ENCODE peak calls at places on chromosomes 2 and 18, in five cellular contexts. One of them, this sample, is unnamed. For H3K4me1, the result is how much of the 10 kb centered on the place peaks cover.

GRCh38 chr2:27003857-27004256 is 28.9 kb upstream of the TMEM214 start:
- DNase-seq in hepatocyte: no peak
- DNase-seq in GM12878: no peak
- DNase-seq in PC-3: peak
- DNase-seq in adrenal gland: no peak
- DNase-seq in this sample: no peak

GRCh38 chr2:14524803-14525080 is 107.8 kb upstream of the LRATD1 start:
- DNase-seq in hepatocyte: no peak
- DNase-seq in GM12878: no peak
- DNase-seq in PC-3: peak
- DNase-seq in adrenal gland: no peak
- DNase-seq in this sample: no peak

GRCh38 chr2:178641498-178641897 is 161.2 kb downstream of the PLEKHA3 start:
- DNase-seq in hepatocyte: no peak
- DNase-seq in GM12878: no peak
- DNase-seq in PC-3: no peak
- DNase-seq in adrenal gland: no peak
- DNase-seq in this sample: no peak

GRCh38 chr2:75604479-75604878 is 42.1 kb upstream of the MRPL19 start:
- DNase-seq in hepatocyte: no peak
- DNase-seq in GM12878: no peak
- DNase-seq in PC-3: peak
- DNase-seq in adrenal gland: no peak
- DNase-seq in this sample: peak

GRCh38 chr2:200469708-200470600 is 39.9 kb downstream of the KCTD18 start:
- DNase-seq in hepatocyte: no peak
- DNase-seq in GM12878: no peak
- DNase-seq in PC-3: no peak
- DNase-seq in adrenal gland: no peak
- DNase-seq in this sample: no peak

GRCh38 chr2:180790891-180791290 is 189.5 kb upstream of the UBE2E3 start:
- DNase-seq in hepatocyte: no peak
- DNase-seq in GM12878: no peak
- DNase-seq in PC-3: no peak
- DNase-seq in adrenal gland: no peak
- DNase-seq in this sample: no peak

GRCh38 chr2:217799553-217800432 is 203.0 kb downstream of the TNS1 start:
- DNase-seq in hepatocyte: no peak
- DNase-seq in GM12878: no peak
- DNase-seq in PC-3: no peak
- DNase-seq in adrenal gland: peak
- DNase-seq in this sample: no peak

GRCh38 chr2:122055541-122055940 is 300.1 kb downstream of the TSN start:
- DNase-seq in hepatocyte: no peak
- DNase-seq in GM12878: no peak
- DNase-seq in PC-3: no peak
- DNase-seq in adrenal gland: no peak
- DNase-seq in this sample: no peak

GRCh38 chr2:224221455-224221913 is 180.4 kb downstream of the FAM124B start:
- DNase-seq in hepatocyte: peak
- DNase-seq in GM12878: no peak
- DNase-seq in PC-3: peak
- DNase-seq in adrenal gland: no peak
- DNase-seq in this sample: peak

GRCh38 chr2:128781166-128781887 is 462.7 kb upstream of the HS6ST1 start:
- DNase-seq in hepatocyte: no peak
- DNase-seq in GM12878: no peak
- DNase-seq in PC-3: no peak
- DNase-seq in adrenal gland: no peak
- DNase-seq in this sample: no peak

GRCh38 chr2:159070235-159070634 is 101.8 kb downstream of the TANC1 start:
- DNase-seq in hepatocyte: no peak
- DNase-seq in GM12878: no peak
- DNase-seq in PC-3: no peak
- DNase-seq in adrenal gland: no peak
- DNase-seq in this sample: no peak

GRCh38 chr2:54176577-54176976 is 61.2 kb downstream of the ACYP2 start:
- DNase-seq in hepatocyte: peak
- DNase-seq in GM12878: no peak
- DNase-seq in PC-3: peak
- DNase-seq in adrenal gland: no peak
- DNase-seq in this sample: no peak

GRCh38 chr2:28406276-28407096 is 13.8 kb downstream of the FOSL2 start:
- DNase-seq in hepatocyte: no peak
- DNase-seq in GM12878: no peak
- DNase-seq in PC-3: no peak
- DNase-seq in adrenal gland: no peak
- DNase-seq in this sample: peak

GRCh38 chr2:86769838-86770237 is 20.9 kb downstream of the CD8A start:
- DNase-seq in hepatocyte: no peak
- DNase-seq in GM12878: no peak
- DNase-seq in PC-3: no peak
- DNase-seq in adrenal gland: no peak
- DNase-seq in this sample: no peak

GRCh38 chr2:147782521-147782920 is 62.3 kb upstream of the ACVR2A start:
- DNase-seq in hepatocyte: no peak
- DNase-seq in GM12878: no peak
- DNase-seq in PC-3: peak
- DNase-seq in adrenal gland: no peak
- DNase-seq in this sample: no peak

GRCh38 chr18:49464718-49465598 is 4.5 kb upstream of the DYM start:
- DNase-seq in hepatocyte: no peak
- DNase-seq in GM12878: no peak
- DNase-seq in PC-3: no peak
- DNase-seq in adrenal gland: no peak
- DNase-seq in this sample: no peak
- H3K27ac ChIP-seq in hepatocyte: no peak
- H3K27ac ChIP-seq in GM12878: no peak
- H3K27ac ChIP-seq in PC-3: no peak
- H3K27ac ChIP-seq in adrenal gland: no peak
- H3K27ac ChIP-seq in this sample: no peak

GRCh38 chr18:25457636-25458035 is 105.7 kb upstream of the ZNF521 start:
- DNase-seq in hepatocyte: no peak
- DNase-seq in GM12878: no peak
- DNase-seq in PC-3: peak
- DNase-seq in adrenal gland: no peak
- DNase-seq in this sample: no peak

GRCh38 chr18:25456284-25456683 is 104.3 kb upstream of the ZNF521 start:
- DNase-seq in hepatocyte: no peak
- DNase-seq in GM12878: no peak
- DNase-seq in PC-3: no peak
- DNase-seq in adrenal gland: no peak
- DNase-seq in this sample: no peak

GRCh38 chr18:25454728-25455127 is 102.8 kb upstream of the ZNF521 start:
- DNase-seq in hepatocyte: no peak
- DNase-seq in GM12878: no peak
- DNase-seq in PC-3: no peak
- DNase-seq in adrenal gland: no peak
- DNase-seq in this sample: no peak

GRCh38 chr18:25459814-25460213 is 107.8 kb upstream of the ZNF521 start:
- DNase-seq in hepatocyte: no peak
- DNase-seq in GM12878: no peak
- DNase-seq in PC-3: no peak
- DNase-seq in adrenal gland: no peak
- DNase-seq in this sample: no peak

GRCh38 chr18:25457196-25457595 is 105.2 kb upstream of the ZNF521 start:
- DNase-seq in hepatocyte: no peak
- DNase-seq in GM12878: no peak
- DNase-seq in PC-3: no peak
- DNase-seq in adrenal gland: no peak
- DNase-seq in this sample: no peak
- H3K4me3 ChIP-seq in hepatocyte: no peak
- H3K4me3 ChIP-seq in GM12878: no peak
- H3K4me3 ChIP-seq in PC-3: no peak
- H3K4me3 ChIP-seq in adrenal gland: no peak
- H3K4me3 ChIP-seq in this sample: no peak

DNA sequence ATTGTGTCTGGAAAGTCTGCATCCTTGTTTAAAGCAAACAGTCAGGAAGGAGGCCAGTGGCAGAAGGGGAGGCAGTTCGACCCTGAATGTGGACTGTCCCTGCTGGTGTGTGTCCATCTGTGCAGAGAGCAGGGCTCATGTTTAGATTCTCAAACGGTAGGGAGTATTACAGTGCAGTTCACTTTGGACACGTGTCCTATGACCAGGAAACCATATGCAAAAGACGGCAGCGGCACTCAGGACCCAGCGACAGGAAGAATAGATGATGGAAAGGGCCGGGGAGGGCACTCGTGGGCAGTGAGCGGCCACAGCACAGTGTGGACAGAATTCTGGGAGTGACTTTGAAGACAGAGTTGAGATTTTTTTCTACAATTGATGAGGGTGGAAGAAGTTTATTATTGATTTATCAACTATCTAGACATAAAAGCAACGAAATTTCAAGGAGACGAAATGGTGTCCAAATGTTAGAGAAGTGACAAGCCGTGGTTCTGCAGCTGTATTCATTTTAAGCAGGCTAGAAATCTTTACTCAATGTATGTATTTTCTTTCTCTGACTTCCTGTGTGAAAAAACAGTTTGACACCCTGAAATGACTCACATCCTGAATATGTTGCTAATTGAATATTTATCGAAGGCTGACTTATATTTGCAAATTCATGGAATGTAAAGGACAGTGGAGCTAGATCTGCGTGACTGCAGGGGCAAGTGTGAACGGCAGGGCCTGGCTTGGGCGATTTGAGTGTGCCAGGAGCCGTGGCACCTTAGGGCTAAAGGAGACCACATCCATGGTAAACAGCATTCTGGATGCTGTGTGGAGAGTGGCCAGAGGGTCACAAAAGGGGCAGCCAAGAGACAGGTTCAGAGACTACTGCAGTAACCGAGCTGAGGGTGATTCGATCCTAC is 214.2 kb downstream of the PTGR3 start:
- DNase-seq in hepatocyte: no peak
- DNase-seq in GM12878: peak
- DNase-seq in PC-3: no peak
- DNase-seq in adrenal gland: no peak
- DNase-seq in this sample: peak
- H3K4me1 ChIP-seq in hepatocyte: under half
- H3K4me1 ChIP-seq in GM12878: under half
- H3K4me1 ChIP-seq in PC-3: under half
- H3K4me1 ChIP-seq in adrenal gland: under half
- H3K4me1 ChIP-seq in this sample: under half

GRCh38 chr2:175535631-175536030 is 354.1 kb upstream of the ATP5MC3 start:
- DNase-seq in hepatocyte: no peak
- DNase-seq in GM12878: no peak
- DNase-seq in PC-3: no peak
- DNase-seq in adrenal gland: no peak
- DNase-seq in this sample: no peak
- H3K27ac ChIP-seq in hepatocyte: no peak
- H3K27ac ChIP-seq in GM12878: no peak
- H3K27ac ChIP-seq in PC-3: no peak
- H3K27ac ChIP-seq in adrenal gland: no peak
- H3K27ac ChIP-seq in this sample: no peak

GRCh38 chr2:70073493-70073892 is 13.8 kb upstream of the PCBP1 start:
- DNase-seq in hepatocyte: no peak
- DNase-seq in GM12878: no peak
- DNase-seq in PC-3: no peak
- DNase-seq in adrenal gland: no peak
- DNase-seq in this sample: no peak

GRCh38 chr2:70070557-70071268 is 16.6 kb upstream of the PCBP1 start:
- DNase-seq in hepatocyte: peak
- DNase-seq in GM12878: no peak
- DNase-seq in PC-3: peak
- DNase-seq in adrenal gland: peak
- DNase-seq in this sample: peak

GRCh38 chr2:70068119-70068518 is 19.2 kb upstream of the PCBP1 start:
- DNase-seq in hepatocyte: no peak
- DNase-seq in GM12878: no peak
- DNase-seq in PC-3: no peak
- DNase-seq in adrenal gland: no peak
- DNase-seq in this sample: no peak

DNA sequence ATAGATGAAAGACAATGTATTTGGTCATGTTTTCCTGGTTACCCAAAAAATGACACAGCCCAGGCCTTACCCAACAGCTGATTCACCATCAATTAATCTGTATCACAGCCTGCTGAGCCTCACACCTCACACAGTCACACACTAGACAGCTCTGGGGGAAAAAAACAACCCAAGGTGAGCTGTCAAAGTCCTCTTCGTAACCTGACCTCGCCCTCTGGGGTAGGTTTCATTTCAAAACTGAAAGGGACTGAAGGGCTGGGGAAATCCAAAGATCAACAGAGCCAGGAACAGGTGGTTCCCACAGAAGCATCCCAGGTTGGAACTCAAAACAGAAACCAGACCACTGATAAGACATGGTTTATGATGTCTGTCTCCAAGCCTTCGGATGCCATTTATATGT is 18.2 kb upstream of the PCBP1 start:
- DNase-seq in hepatocyte: peak
- DNase-seq in GM12878: peak
- DNase-seq in PC-3: no peak
- DNase-seq in adrenal gland: no peak
- DNase-seq in this sample: no peak
- H3K4me3 ChIP-seq in hepatocyte: no peak
- H3K4me3 ChIP-seq in GM12878: peak
- H3K4me3 ChIP-seq in PC-3: no peak
- H3K4me3 ChIP-seq in adrenal gland: no peak
- H3K4me3 ChIP-seq in this sample: no peak

GRCh38 chr2:33216508-33217182 is 259.8 kb upstream of the RASGRP3 start:
- DNase-seq in hepatocyte: no peak
- DNase-seq in GM12878: no peak
- DNase-seq in PC-3: no peak
- DNase-seq in adrenal gland: peak
- DNase-seq in this sample: no peak

GRCh38 chr2:33215299-33215698 is 261.1 kb upstream of the RASGRP3 start:
- DNase-seq in hepatocyte: peak
- DNase-seq in GM12878: no peak
- DNase-seq in PC-3: peak
- DNase-seq in adrenal gland: no peak
- DNase-seq in this sample: no peak

GRCh38 chr2:33217431-33217830 is 259.0 kb upstream of the RASGRP3 start:
- DNase-seq in hepatocyte: no peak
- DNase-seq in GM12878: no peak
- DNase-seq in PC-3: no peak
- DNase-seq in adrenal gland: no peak
- DNase-seq in this sample: no peak

GRCh38 chr2:33214857-33215256 is 261.6 kb upstream of the RASGRP3 start:
- DNase-seq in hepatocyte: no peak
- DNase-seq in GM12878: no peak
- DNase-seq in PC-3: no peak
- DNase-seq in adrenal gland: no peak
- DNase-seq in this sample: no peak

GRCh38 chr2:33215983-33216382 is 260.5 kb upstream of the RASGRP3 start:
- DNase-seq in hepatocyte: no peak
- DNase-seq in GM12878: no peak
- DNase-seq in PC-3: no peak
- DNase-seq in adrenal gland: no peak
- DNase-seq in this sample: no peak
- H3K4me1 ChIP-seq in hepatocyte: under half
- H3K4me1 ChIP-seq in GM12878: under half
- H3K4me1 ChIP-seq in PC-3: under half
- H3K4me1 ChIP-seq in adrenal gland: under half
- H3K4me1 ChIP-seq in this sample: under half

GRCh38 chr2:12304494-12305228 is 412.1 kb upstream of the TRIB2 start:
- DNase-seq in hepatocyte: no peak
- DNase-seq in GM12878: no peak
- DNase-seq in PC-3: peak
- DNase-seq in adrenal gland: no peak
- DNase-seq in this sample: no peak
- H3K27ac ChIP-seq in hepatocyte: no peak
- H3K27ac ChIP-seq in GM12878: no peak
- H3K27ac ChIP-seq in PC-3: peak
- H3K27ac ChIP-seq in adrenal gland: peak
- H3K27ac ChIP-seq in this sample: peak

GRCh38 chr2:112869258-112869842 is 32.8 kb upstream of the IL1B start:
- DNase-seq in hepatocyte: peak
- DNase-seq in GM12878: no peak
- DNase-seq in PC-3: peak
- DNase-seq in adrenal gland: no peak
- DNase-seq in this sample: peak
- H3K4me3 ChIP-seq in hepatocyte: no peak
- H3K4me3 ChIP-seq in GM12878: no peak
- H3K4me3 ChIP-seq in PC-3: peak
- H3K4me3 ChIP-seq in adrenal gland: no peak
- H3K4me3 ChIP-seq in this sample: peak